ENCODE peak calls at places on chromosomes 7 and 10, in seven cellular contexts. K is fibroblast of the aortic adventitia; Y is nephron progenitor cell; L is ELR; M is ureter; W is stimulated activated CD4-positive, alpha-beta T cell treated with anti-CD3 and anti-CD28 coated beads, Interleukin-2, amount 100 ng/mL, for 24 hours; E is frontal cortex. Z is an unnamed sample.

GRCh38 chr10:61847087-61847486 is 54.4 kb upstream of the ARID5B start:
- DNase-seq in K (peak), Y (no peak), W (no peak), M (no peak), E (no peak), L (no peak), Z (no peak)

GRCh38 chr7:138137423-138138171 is 61.3 kb downstream of the AKR1D1 start:
- DNase-seq in Y (no peak), L (no peak), K (no peak), W (no peak), E (no peak), M (no peak), Z (no peak)

GRCh38 chr7:52936750-52937149 is 98.7 kb upstream of the POM121L12 start:
- DNase-seq in L (no peak), W (no peak), E (no peak), K (no peak), M (no peak), Y (no peak), Z (no peak)

GRCh38 chr7:101884671-101885596 is 67.5 kb downstream of the CUX1 start:
- DNase-seq in Y (no peak), K (no peak), W (no peak), E (no peak), M (no peak), L (no peak), Z (no peak)

GRCh38 chr10:31702954-31703353 is 225.7 kb downstream of the ARHGAP12 start:
- DNase-seq in L (no peak), M (no peak), Y (no peak), E (no peak), W (no peak), K (no peak), Z (no peak)

GRCh38 chr7:17304926-17305325 is 6.5 kb downstream of the AHR start:
- DNase-seq in M (no peak), L (peak), Y (no peak), W (no peak), E (no peak), K (peak), Z (no peak)

GRCh38 chr10:60142736-60143135 is 236.4 kb upstream of the CCDC6 start:
- DNase-seq in M (no peak), L (no peak), W (no peak), K (no peak), E (no peak), Y (no peak), Z (no peak)

GRCh38 chr7:151446412-151446811 is 6.5 kb upstream of the CRYGN start:
- DNase-seq in E (no peak), M (no peak), W (no peak), L (no peak), K (no peak), Y (no peak), Z (no peak)

GRCh38 chr10:102675887-102676616 is 31.8 kb downstream of the TRIM8 start:
- DNase-seq in E (no peak), K (peak), Y (peak), L (peak), M (peak), W (no peak), Z (no peak)

GRCh38 chr10:53839437-53840039 is 961.5 kb downstream of the PCDH15 start:
- DNase-seq in W (no peak), E (no peak), Y (no peak), K (peak), L (peak), M (no peak), Z (no peak)

GRCh38 chr7:20236790-20237189 is 19.6 kb upstream of the MACC1 start:
- DNase-seq in K (no peak), M (no peak), W (no peak), Y (no peak), E (no peak), L (peak), Z (no peak)

GRCh38 chr10:21195149-21195731 is 298.1 kb upstream of the NEBL start:
- DNase-seq in Y (no peak), M (no peak), L (no peak), K (no peak), W (no peak), E (no peak), Z (peak)

Z was measured in cerebellum.